ENCODE peak calls at places on chromosome 6, in five cellular contexts. I is hepatocyte, M is WERI-Rb-1, A is brain microvascular endothelial cell, C is mammary epithelial cell. B is an unnamed sample.

GRCh38 chr6:155117266-155117665 is 122.2 kb downstream of the TIAM2 start:
- DNase-seq in M (no peak), A (peak; percentile 77), I (no peak), C (no peak), B (peak; percentile 57)

GRCh38 chr6:1035419-1035818 is 276.5 kb upstream of the FOXQ1 start:
- DNase-seq in A (no peak), M (no peak), I (no peak), C (no peak), B (no peak)

GRCh38 chr6:170026272-170027110 is 264.4 kb downstream of the DLL1 start:
- DNase-seq in I (peak; percentile 60), C (peak; percentile 96), A (no peak), M (no peak), B (no peak)

GRCh38 chr6:16752206-16752867 is 8.9 kb downstream of the ATXN1 start:
- DNase-seq in A (peak; percentile 78), I (peak; percentile 63), M (no peak), C (peak; percentile 88), B (no peak)

GRCh38 chr6:111129003-111129402 is 41.7 kb downstream of the SLC16A10 start:
- DNase-seq in I (no peak), M (no peak), A (no peak), C (no peak), B (no peak)

GRCh38 chr6:134195164-134195906 is 122.6 kb downstream of the SGK1 start:
- DNase-seq in I (no peak), A (peak; percentile 18), M (no peak), C (no peak), B (no peak)

GRCh38 chr6:134074151-134074712 is 21.8 kb upstream of the SLC2A12 start:
- DNase-seq in M (no peak), C (no peak), I (no peak), A (no peak), B (no peak)

GRCh38 chr6:18656506-18656905 is 269.4 kb downstream of the RNF144B start:
- DNase-seq in A (no peak), C (no peak), I (no peak), M (peak; percentile 13), B (no peak)

GRCh38 chr6:40498148-40498547 is 89.0 kb downstream of the LRFN2 start:
- DNase-seq in A (no peak), I (no peak), C (no peak), M (no peak), B (no peak)

GRCh38 chr6:113476937-113477839 is 380.0 kb upstream of the MARCKS start:
- DNase-seq in C (peak; percentile 49), A (no peak), I (no peak), M (no peak), B (no peak)

GRCh38 chr6:139175389-139175788 is 40.5 kb downstream of the HECA start:
- DNase-seq in A (no peak), I (no peak), C (no peak), M (no peak), B (no peak)

GRCh38 chr6:112466378-112467151 is 119.4 kb downstream of the RFPL4B start:
- DNase-seq in I (no peak), C (peak; percentile 77), A (peak; percentile 14), M (no peak), B (no peak)

GRCh38 chr6:161434921-161435411 is 161.1 kb upstream of the AGPAT4 start:
- DNase-seq in A (peak; percentile 94), C (peak; percentile 86), M (no peak), I (peak; percentile 48), B (peak; percentile 93)

GRCh38 chr6:75376347-75377024 is 91.9 kb upstream of the TMEM30A start:
- DNase-seq in C (peak; percentile 5), I (no peak), M (no peak), A (peak; percentile 62), B (no peak)

GRCh38 chr6:100099189-100100074 is 105.4 kb upstream of the MCHR2 start:
- DNase-seq in M (no peak), A (no peak), I (peak; percentile 39), C (no peak), B (no peak)

GRCh38 chr6:168386973-168387372 is 54.0 kb upstream of the SMOC2 start:
- DNase-seq in M (no peak), C (no peak), I (no peak), A (no peak), B (no peak)

GRCh38 chr6:109073344-109074235 is 21.1 kb downstream of the SESN1 start:
- DNase-seq in C (peak; percentile 53), A (peak; percentile 64), M (peak; percentile 30), I (peak; percentile 77), B (peak; percentile 46)

GRCh38 chr6:126446187-126446696 is 106.3 kb downstream of the CENPW start:
- DNase-seq in M (no peak), C (no peak), I (no peak), A (no peak), B (no peak)

GRCh38 chr6:26215200-26216014 is 128.2 kb downstream of the HFE start:
- DNase-seq in C (peak; percentile 54), A (no peak), M (no peak), I (no peak), B (no peak)

GRCh38 chr6:5072440-5072839 is 12.7 kb upstream of the PPP1R3G start:
- DNase-seq in C (no peak), A (no peak), I (no peak), M (no peak), B (no peak)

GRCh38 chr6:37826188-37826587 is 6.7 kb downstream of the ZFAND3 start:
- DNase-seq in C (no peak), A (no peak), M (no peak), I (no peak), B (no peak)

GRCh38 chr6:27809939-27810767 is 102.0 kb downstream of the OR2B2 start:
- DNase-seq in I (peak; percentile 92), C (peak; percentile 96), M (no peak), A (peak; percentile 91), B (peak; percentile 95)

GRCh38 chr6:157137501-157137900 is 185.8 kb downstream of the TMEM242 start:
- DNase-seq in M (no peak), A (no peak), C (no peak), I (no peak), B (no peak)

GRCh38 chr6:157143171-157143884 is 180.0 kb downstream of the TMEM242 start:
- DNase-seq in M (no peak), C (no peak), I (no peak), A (peak; percentile 96), B (peak; percentile 71)

GRCh38 chr6:157135691-157136090 is 187.6 kb downstream of the TMEM242 start:
- DNase-seq in A (peak; percentile 27), C (no peak), I (no peak), M (no peak), B (no peak)

GRCh38 chr6:157134402-157135074 is 188.8 kb downstream of the TMEM242 start:
- DNase-seq in A (no peak), M (no peak), I (no peak), C (no peak), B (no peak)

DNA sequence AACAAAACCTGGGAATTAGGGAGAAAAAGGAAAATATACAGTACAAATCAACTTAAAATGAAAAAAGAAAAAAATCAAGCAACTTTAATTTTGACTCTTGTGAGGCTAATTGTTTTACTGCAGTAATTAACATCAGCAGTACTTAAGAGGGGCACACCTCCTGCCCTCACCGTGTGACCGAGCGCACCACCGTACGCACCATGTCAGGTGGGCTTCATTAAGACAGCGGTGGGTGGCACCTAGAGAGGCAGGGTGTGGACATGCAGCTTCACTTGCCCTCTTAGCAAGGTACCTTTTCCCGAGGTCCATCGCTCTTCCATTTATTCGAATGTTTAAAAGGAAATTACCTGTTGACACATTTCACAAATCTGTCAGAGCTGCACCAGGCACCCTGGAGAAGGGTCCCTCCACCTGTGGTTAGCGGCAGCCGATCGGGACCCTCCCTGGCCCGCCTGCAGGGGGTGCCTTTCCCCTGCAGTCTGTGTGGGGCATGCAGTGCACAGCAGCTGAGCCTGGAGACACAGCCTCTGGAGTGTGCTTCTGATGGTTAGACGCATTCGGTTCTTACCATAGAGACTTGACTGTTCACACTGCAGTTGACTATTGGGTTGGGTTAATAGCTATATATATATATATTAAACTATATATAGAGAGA is 184.1 kb downstream of the TMEM242 start:
- DNase-seq in M (peak; percentile 55), A (no peak), C (no peak), I (no peak), B (no peak)
- TF ChIP-seq CTCF in M (peak; percentile 70), A (peak; percentile 55), C (peak; percentile 26), I (no peak), B (peak; percentile 16)

GRCh38 chr6:148464319-148465010 is 121.8 kb downstream of the SASH1 start:
- DNase-seq in A (peak; percentile 75), I (peak; percentile 76), M (peak; percentile 68), C (peak; percentile 42), B (no peak)

GRCh38 chr6:148465654-148466053 is 123.0 kb downstream of the SASH1 start:
- DNase-seq in C (no peak), M (no peak), I (no peak), A (no peak), B (no peak)

GRCh38 chr6:148466158-148466557 is 123.5 kb downstream of the SASH1 start:
- DNase-seq in M (no peak), I (no peak), A (no peak), C (no peak), B (no peak)

GRCh38 chr6:148463671-148464070 is 121.0 kb downstream of the SASH1 start:
- DNase-seq in M (no peak), I (no peak), C (no peak), A (no peak), B (no peak)

DNA sequence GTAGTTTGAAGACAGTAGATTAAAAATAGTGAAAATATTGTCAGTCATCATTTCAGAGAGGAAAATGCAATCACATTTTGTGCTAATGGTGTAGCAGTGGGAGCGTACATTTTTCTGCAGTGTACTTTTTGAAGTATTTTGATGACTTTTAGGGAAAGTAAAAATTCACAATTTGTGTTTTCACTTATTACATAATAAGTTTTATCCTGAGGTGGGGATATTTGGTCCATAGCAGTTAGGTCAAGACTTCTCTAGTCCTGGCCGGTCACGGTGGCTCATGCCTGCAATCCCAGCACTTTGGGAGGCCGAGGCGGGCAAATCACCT is 122.3 kb downstream of the SASH1 start:
- DNase-seq in A (no peak), M (no peak), I (no peak), C (no peak), B (no peak)
- H3K27ac ChIP-seq in A (no peak overlapping the region), M (no peak overlapping the region), I (no peak overlapping the region), C (no peak overlapping the region), B (no peak overlapping the region)

DNA sequence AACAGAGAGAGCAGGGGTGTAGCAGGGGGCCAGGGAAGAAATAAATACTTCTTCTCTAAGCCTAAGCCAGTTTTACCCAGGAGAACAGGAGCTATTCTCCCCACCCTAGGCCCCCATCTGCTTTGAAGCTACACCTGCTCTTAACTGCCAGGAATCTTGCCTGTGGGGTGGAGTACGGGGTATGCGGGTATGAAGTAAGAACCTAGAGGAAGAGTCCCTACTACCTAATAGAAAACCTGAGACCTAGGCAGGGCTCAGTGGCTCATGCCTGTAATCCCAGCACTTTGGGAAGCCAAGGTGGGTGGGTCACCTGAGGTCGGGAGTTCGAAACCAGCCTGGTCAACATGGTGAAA is 1.6 kb downstream of the SLC29A1 start:
- DNase-seq in M (no peak), A (no peak), C (no peak), I (no peak), B (no peak)
- H3K4me3 ChIP-seq in M (no peak overlapping the region), A (no peak overlapping the region), C (peak overlapping the region; percentile 46), I (no peak overlapping the region), B (no peak overlapping the region)

DNA sequence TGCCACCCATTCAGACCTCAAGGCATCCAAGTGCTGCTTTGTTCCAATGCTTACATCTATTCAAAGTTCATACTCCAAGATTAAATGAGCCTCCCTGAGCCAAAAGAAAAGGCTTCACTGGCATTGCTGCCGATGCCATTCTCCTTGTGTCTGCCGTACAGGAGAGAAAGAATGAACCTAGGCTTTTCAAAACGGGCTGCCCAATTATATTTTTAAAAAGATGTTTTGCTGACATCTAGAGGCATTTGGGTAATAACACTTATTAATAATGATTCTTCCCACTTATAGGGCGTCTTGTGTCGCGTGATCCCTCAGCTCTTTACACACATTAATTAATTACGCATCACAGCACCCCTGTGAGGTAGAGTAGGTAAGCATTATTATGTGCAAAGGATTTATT is 545.6 kb downstream of the PKHD1 start:
- DNase-seq in A (no peak), I (peak; percentile 17), M (no peak), C (peak; percentile 14), B (no peak)
- TF ChIP-seq CTCF in A (peak; percentile 15), I (peak; percentile 43), M (no peak), C (peak; percentile 33), B (no peak)

B was measured in AG04450.